ENCODE peak calls at places on chromosomes 12 and 14, in seven cellular contexts. H, E, W, M, G, Y and I are unnamed samples.

GRCh38 chr14:25007832-25008231 is 42.1 kb downstream of the STXBP6 start:
- DNase-seq in H (no peak), E (no peak), W (no peak), M (no peak), G (no peak), Y (no peak), I (no peak)

GRCh38 chr12:85825751-85826150 is 10.5 kb downstream of the RASSF9 start:
- DNase-seq in H (no peak), E (no peak), W (no peak), M (no peak), G (no peak), Y (no peak), I (no peak)

GRCh38 chr14:100438678-100439592 is 115.8 kb downstream of the SLC25A47 start:
- DNase-seq in H (peak), E (peak), W (no peak), M (peak), G (no peak), Y (peak), I (peak)

GRCh38 chr12:94193168-94193567 is 44.8 kb downstream of the PLXNC1 start:
- DNase-seq in H (no peak), E (no peak), W (no peak), M (no peak), G (no peak), Y (no peak), I (no peak)

GRCh38 chr14:55306938-55307589 is 35.8 kb downstream of the FBXO34 start:
- DNase-seq in H (no peak), E (no peak), W (no peak), M (no peak), G (no peak), Y (no peak), I (no peak)

GRCh38 chr14:93772263-93772662 is 16.0 kb downstream of the PRIMA1 start:
- DNase-seq in H (no peak), E (no peak), W (no peak), M (peak), G (no peak), Y (no peak), I (no peak)

GRCh38 chr12:47829584-47829983 is 9.9 kb upstream of the HDAC7 start:
- DNase-seq in H (no peak), E (no peak), W (no peak), M (no peak), G (no peak), Y (no peak), I (no peak)

GRCh38 chr14:103480595-103480994 is 42.0 kb downstream of the CKB start:
- DNase-seq in H (no peak), E (no peak), W (no peak), M (no peak), G (no peak), Y (no peak), I (no peak)

GRCh38 chr12:52125499-52125900 is 46.0 kb downstream of the SMIM41 start:
- DNase-seq in H (peak), E (no peak), W (no peak), M (no peak), G (no peak), Y (peak), I (no peak)

GRCh38 chr12:94640134-94640928 is 10.0 kb downstream of the TMCC3 start:
- DNase-seq in H (no peak), E (no peak), W (no peak), M (no peak), G (no peak), Y (no peak), I (peak)

GRCh38 chr14:54660712-54661111 is 93.8 kb downstream of the SAMD4A start:
- DNase-seq in H (no peak), E (no peak), W (no peak), M (no peak), G (no peak), Y (no peak), I (no peak)

GRCh38 chr12:130463818-130464663 is 126.4 kb downstream of the PIWIL1 start:
- DNase-seq in H (no peak), E (no peak), W (no peak), M (no peak), G (no peak), Y (no peak), I (no peak)

GRCh38 chr12:100955139-100955538 is 160.6 kb downstream of the ANO4 start:
- DNase-seq in H (no peak), E (no peak), W (no peak), M (no peak), G (no peak), Y (no peak), I (no peak)

GRCh38 chr14:90654831-90655276 is 161.4 kb downstream of the TTC7B start:
- DNase-seq in H (no peak), E (no peak), W (no peak), M (no peak), G (no peak), Y (no peak), I (no peak)

GRCh38 chr12:57107456-57107855 is 3.7 kb downstream of the STAT6 start:
- DNase-seq in H (no peak), E (no peak), W (no peak), M (no peak), G (no peak), Y (no peak), I (no peak)

GRCh38 chr12:116123511-116124258 is 153.8 kb downstream of the MED13L start:
- DNase-seq in H (peak), E (no peak), W (no peak), M (no peak), G (no peak), Y (peak), I (no peak)

GRCh38 chr14:52974406-52974805 is 23.6 kb upstream of the FERMT2 start:
- DNase-seq in H (no peak), E (no peak), W (no peak), M (no peak), G (no peak), Y (no peak), I (no peak)

GRCh38 chr12:72268386-72268785 is 3.8 kb upstream of the TRHDE start:
- DNase-seq in H (no peak), E (no peak), W (no peak), M (no peak), G (no peak), Y (no peak), I (no peak)

GRCh38 chr14:59407246-59407615 is 57.9 kb downstream of the GPR135 start:
- DNase-seq in H (no peak), E (no peak), W (no peak), M (no peak), G (no peak), Y (no peak), I (no peak)

GRCh38 chr14:23078692-23079116 is 16.2 kb downstream of the ACIN1 start:
- DNase-seq in H (no peak), E (peak), W (no peak), M (peak), G (no peak), Y (no peak), I (no peak)

GRCh38 chr14:95545769-95546168 is 10.9 kb downstream of the GLRX5 start:
- DNase-seq in H (no peak), E (no peak), W (no peak), M (no peak), G (no peak), Y (no peak), I (no peak)

GRCh38 chr14:61950340-61950739 is 188.1 kb downstream of the SNAPC1 start:
- DNase-seq in H (no peak), E (no peak), W (no peak), M (no peak), G (no peak), Y (no peak), I (peak)

GRCh38 chr12:63151898-63152700 is 1.1 kb upstream of the AVPR1A start:
- DNase-seq in H (peak), E (peak), W (peak), M (peak), G (peak), Y (peak), I (no peak)

GRCh38 chr14:87705439-87705896 is 287.5 kb downstream of the GALC start:
- DNase-seq in H (no peak), E (no peak), W (no peak), M (peak), G (no peak), Y (no peak), I (no peak)

GRCh38 chr12:63792333-63792732 is 12.6 kb downstream of the RXYLT1 start:
- DNase-seq in H (peak), E (no peak), W (no peak), M (no peak), G (no peak), Y (no peak), I (no peak)